ENCODE peak calls at places on chromosomes 11 and 22, in five cellular contexts. L, D, W, T and H are unnamed samples.

GRCh38 chr11:96332236-96332761 is 10.7 kb downstream of the MAML2 start:
- DNase-seq in L (no peak), D (no peak), W (no peak), T (no peak), H (no peak)

GRCh38 chr11:120137611-120138521 is at the start of gene TRIM29:
- DNase-seq in L (no peak), D (peak), W (no peak), T (no peak), H (no peak)

GRCh38 chr11:18736590-18737148 is 10.7 kb upstream of the IGSF22 start:
- DNase-seq in L (no peak), D (no peak), W (no peak), T (no peak), H (no peak)

GRCh38 chr11:86230196-86230813 is 14.2 kb upstream of the EED start:
- DNase-seq in L (no peak), D (no peak), W (no peak), T (no peak), H (no peak)

GRCh38 chr11:1858154-1858553 is 5.3 kb downstream of the LSP1 start:
- DNase-seq in L (no peak), D (no peak), W (no peak), T (no peak), H (no peak)

GRCh38 chr11:57776577-57776976 is 15.0 kb downstream of the CTNND1 start:
- DNase-seq in L (no peak), D (no peak), W (no peak), T (no peak), H (no peak)

GRCh38 chr11:126419801-126420729 is 64.6 kb downstream of the ST3GAL4 start:
- DNase-seq in L (no peak), D (no peak), W (no peak), T (peak), H (no peak)

GRCh38 chr22:24305260-24305692 is 34.6 kb downstream of the SPECC1L start:
- DNase-seq in L (no peak), D (no peak), W (no peak), T (peak), H (no peak)

GRCh38 chr11:65718964-65719492 is 1.6 kb downstream of the RNASEH2C start:
- DNase-seq in L (no peak), D (no peak), W (no peak), T (peak), H (no peak)

GRCh38 chr11:64746486-64746885 is 2.5 kb upstream of the RASGRP2 start:
- DNase-seq in L (no peak), D (no peak), W (no peak), T (no peak), H (no peak)

GRCh38 chr11:125871391-125872137 is 15.9 kb upstream of the HYLS1 start:
- DNase-seq in L (no peak), D (no peak), W (no peak), T (peak), H (no peak)

GRCh38 chr11:19829109-19829790 is 116.6 kb downstream of the NAV2 start:
- DNase-seq in L (no peak), D (no peak), W (no peak), T (no peak), H (no peak)

GRCh38 chr11:73145986-73146575 is 4.0 kb upstream of the FCHSD2 start:
- DNase-seq in L (no peak), D (no peak), W (no peak), T (no peak), H (no peak)

GRCh38 chr22:37905534-37906363 is at the start of gene MICALL1:
- DNase-seq in L (peak), D (peak), W (peak), T (peak), H (peak)

GRCh38 chr22:30459206-30460052 is 12.4 kb downstream of the SEC14L3 start:
- DNase-seq in L (no peak), D (no peak), W (no peak), T (peak), H (no peak)

GRCh38 chr11:116104480-116105174 is 600.4 kb upstream of the CADM1 start:
- DNase-seq in L (no peak), D (no peak), W (no peak), T (no peak), H (no peak)

GRCh38 chr11:77592727-77593126 is 3.0 kb downstream of the AQP11 start:
- DNase-seq in L (no peak), D (no peak), W (no peak), T (no peak), H (no peak)

GRCh38 chr11:77593883-77594282 is 4.1 kb downstream of the AQP11 start:
- DNase-seq in L (no peak), D (no peak), W (no peak), T (no peak), H (no peak)

GRCh38 chr11:77590194-77590591 is 440 bp downstream of the AQP11 start:
- DNase-seq in L (peak), D (no peak), W (peak), T (peak), H (no peak)

GRCh38 chr11:77589181-77589520 is 602 bp upstream of the AQP11 start:
- DNase-seq in L (no peak), D (no peak), W (no peak), T (no peak), H (no peak)

DNA sequence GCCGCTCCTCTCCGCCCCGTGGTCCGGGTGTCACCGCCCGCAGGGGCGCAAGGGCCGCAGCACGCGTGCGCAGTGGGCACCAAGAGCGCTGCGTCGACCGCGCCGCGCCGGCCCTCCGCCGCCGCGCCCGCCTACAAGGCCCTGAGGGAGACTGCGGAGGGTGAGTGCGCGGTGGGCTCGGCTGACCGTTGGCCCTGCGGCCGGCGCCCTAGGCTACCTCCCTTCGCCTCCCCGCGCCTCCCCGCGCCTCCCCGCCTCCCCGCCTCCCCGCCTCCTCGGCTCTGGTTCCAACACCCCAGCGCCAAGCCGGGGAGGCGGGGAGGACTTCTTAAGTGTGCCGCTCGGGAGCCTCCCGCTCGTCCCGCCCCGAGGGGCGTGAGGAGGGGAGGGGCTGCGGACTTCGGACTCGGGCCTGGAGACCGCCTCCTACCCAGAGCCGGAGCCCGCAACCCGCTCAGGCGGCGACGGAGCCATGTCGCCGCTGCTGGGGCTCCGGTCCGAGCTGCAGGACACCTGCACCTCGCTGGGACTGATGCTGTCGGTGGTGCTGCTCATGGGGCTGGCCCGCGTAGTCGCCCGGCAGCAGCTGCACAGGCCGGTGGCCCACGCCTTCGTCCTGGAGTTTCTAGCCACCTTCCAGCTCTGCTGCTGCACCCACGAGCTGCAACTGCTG is at the start of gene AQP11:
- DNase-seq in L (peak), D (peak), W (peak), T (peak), H (peak)
- TF ChIP-seq POLR2A in L (peak), D (peak), W (peak), T (no peak), H (peak)

DNA sequence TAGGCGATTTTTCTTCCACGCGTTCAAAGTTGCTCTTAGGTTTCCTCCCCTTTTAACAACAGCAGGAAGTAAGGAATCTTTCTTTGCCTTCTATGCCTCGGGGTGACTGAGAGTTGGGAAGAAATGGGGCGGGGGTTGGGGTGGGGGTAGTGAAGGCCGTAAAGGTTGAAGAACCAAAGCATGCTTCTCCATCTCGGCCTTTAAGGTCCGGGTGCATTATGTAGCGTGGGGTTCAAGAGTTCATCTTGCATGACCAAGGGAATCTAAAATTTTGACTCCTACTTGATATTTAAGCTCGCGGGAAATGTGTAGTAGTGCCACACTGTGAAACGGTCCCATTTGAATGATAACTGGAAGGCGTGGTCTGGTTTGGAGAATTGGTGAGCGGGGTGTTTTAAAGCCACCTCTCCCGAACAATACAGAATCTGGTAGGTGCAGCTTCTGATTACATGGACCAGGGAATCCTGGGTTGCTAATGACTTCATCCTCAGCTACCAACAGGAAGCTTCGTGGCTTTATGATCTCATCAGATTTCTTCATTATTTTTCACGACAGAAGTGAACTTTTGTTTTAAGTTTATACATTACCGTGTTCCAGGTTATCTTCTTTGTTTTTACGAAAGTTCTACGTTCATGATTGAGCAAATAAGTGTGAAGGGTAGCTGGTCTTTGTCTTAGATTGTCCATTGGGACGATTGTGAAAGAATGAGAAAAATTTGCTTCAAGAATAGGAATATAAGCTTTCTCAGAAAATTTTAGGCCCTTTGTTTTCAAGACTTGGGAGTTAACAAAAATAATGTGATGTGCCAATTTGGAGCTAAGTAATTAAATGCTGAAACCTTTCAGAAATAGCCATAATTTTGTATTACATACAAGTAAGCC is 1.6 kb downstream of the QSER1 start:
- DNase-seq in L (no peak), D (no peak), W (peak), T (peak), H (peak)
- TF ChIP-seq POLR2A in L (peak), D (peak), W (peak), T (peak), H (peak)

GRCh38 chr11:68150029-68150428 is 28.8 kb upstream of the CHKA start:
- DNase-seq in L (no peak), D (no peak), W (no peak), T (peak), H (peak)
- TF ChIP-seq POLR2A in L (no peak), D (no peak), W (no peak), T (no peak), H (no peak)

DNA sequence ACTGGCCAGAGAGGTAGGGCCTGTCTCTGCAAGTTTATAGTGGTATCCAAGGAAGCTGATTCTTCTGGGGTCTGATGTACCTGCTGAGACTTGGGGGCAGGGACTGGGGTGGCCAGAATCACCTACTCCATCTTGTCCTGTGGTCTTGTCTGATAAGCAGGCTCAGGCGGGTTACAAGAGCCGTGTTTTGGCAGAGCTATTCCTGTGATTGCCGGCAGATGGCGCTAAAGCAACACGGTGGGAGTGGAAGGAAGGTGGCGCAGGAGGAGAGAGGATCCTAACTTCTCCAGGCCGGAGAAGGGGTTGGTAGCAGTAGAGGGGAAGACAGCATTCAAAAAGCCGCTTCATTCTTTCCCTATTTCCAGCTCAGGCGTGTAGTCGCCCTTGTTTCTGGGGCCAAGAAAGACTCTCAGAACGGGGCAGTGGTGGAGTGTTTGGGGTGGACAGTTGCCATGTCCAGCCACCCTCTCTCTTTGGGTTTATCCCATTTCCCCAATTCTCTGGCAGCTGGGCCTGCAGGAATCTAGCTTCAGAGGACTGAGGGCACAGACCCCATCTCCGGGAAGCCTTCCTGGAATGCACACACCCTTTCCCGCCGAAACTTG is 15.1 kb downstream of the CHRM1 start:
- DNase-seq in L (peak), D (peak), W (peak), T (peak), H (peak)
- TF ChIP-seq POLR2A in L (no peak), D (no peak), W (no peak), T (no peak), H (no peak)

GRCh38 chr11:118236170-118236569 is 11.4 kb upstream of the JAML start:
- DNase-seq in L (no peak), D (no peak), W (no peak), T (no peak), H (no peak)
- TF ChIP-seq POLR2A in L (no peak), D (no peak), W (no peak), T (no peak), H (no peak)

GRCh38 chr11:66842501-66842895 is 743 bp upstream of the RCE1 start:
- DNase-seq in L (no peak), D (no peak), W (no peak), T (no peak), H (no peak)

GRCh38 chr11:66843776-66844495 is 695 bp downstream of the RCE1 start:
- DNase-seq in L (no peak), D (no peak), W (no peak), T (no peak), H (no peak)

GRCh38 chr11:66841861-66842260 is 1.4 kb upstream of the RCE1 start:
- DNase-seq in L (no peak), D (no peak), W (no peak), T (no peak), H (no peak)

GRCh38 chr11:66844496-66845142 is 1.4 kb downstream of the RCE1 start:
- DNase-seq in L (no peak), D (no peak), W (no peak), T (no peak), H (no peak)

GRCh38 chr11:66842896-66843775 is at the start of gene RCE1:
- DNase-seq in L (peak), D (peak), W (peak), T (peak), H (peak)
- TF ChIP-seq POLR2A in L (peak), D (peak), W (peak), T (peak), H (peak)

DNA sequence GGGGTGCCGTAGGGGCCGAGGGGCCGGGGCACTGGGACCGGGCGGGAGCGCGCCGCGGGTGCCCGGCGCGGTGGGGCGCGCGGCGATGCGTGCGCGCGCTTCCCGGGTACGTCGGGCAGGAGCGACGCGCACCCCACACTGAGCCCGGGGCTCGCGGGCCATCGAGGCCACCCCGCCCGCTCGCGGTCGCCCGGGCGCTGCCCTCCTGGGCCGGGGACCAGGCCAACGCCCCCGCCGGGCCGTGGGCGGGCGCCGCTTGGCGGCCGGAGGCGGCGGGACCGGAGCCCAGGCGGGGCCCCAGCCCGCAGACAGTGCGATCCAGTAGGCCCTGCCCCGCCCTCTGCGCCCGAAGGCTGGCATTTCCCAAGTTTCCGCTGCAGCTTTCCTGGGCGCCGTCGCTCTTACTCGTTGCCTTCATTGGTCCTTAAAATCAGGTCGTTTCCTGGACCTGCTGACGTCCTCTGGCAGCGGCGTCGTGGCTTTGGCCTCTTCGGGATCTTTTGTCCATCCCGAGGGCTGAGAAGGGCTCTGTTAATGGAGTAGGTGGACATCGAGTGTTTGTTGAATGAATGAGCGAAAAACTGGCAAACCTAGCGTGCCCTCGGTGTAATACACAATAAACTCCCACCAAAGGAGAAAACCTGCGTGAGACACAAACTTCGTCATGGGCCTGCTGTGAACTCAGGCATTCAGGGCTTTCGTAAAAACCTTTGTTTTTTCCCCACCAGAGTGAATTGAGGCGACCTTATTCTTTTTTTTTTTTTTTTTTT is 638 bp downstream of the PARVA start:
- DNase-seq in L (peak), D (peak), W (peak), T (peak), H (peak)
- TF ChIP-seq POLR2A in L (no peak), D (peak), W (peak), T (peak), H (no peak)

GRCh38 chr22:36326178-36327161 is 61.3 kb downstream of the MYH9 start:
- DNase-seq in L (no peak), D (no peak), W (no peak), T (no peak), H (no peak)
- TF ChIP-seq POLR2A in L (no peak), D (no peak), W (no peak), T (no peak), H (no peak)